ENCODE peak calls at places on chromosomes 11 and 22, in four cellular contexts. One of them, this sample, is unnamed.

GRCh38 chr11:64027619-64028397 is 7.9 kb upstream of the FLRT1 start:
- DNase-seq in osteocyte: no peak
- DNase-seq in psoas muscle: no peak
- DNase-seq in type B pancreatic cell: no peak
- DNase-seq in this sample: no peak

GRCh38 chr11:70537576-70538571 is 139.5 kb downstream of the CTTN start:
- DNase-seq in osteocyte: no peak
- DNase-seq in psoas muscle: peak; percentile 45
- DNase-seq in type B pancreatic cell: no peak
- DNase-seq in this sample: no peak

GRCh38 chr22:36470994-36471331 is 10.5 kb downstream of the TXN2 start:
- DNase-seq in osteocyte: no peak
- DNase-seq in psoas muscle: no peak
- DNase-seq in type B pancreatic cell: no peak
- DNase-seq in this sample: no peak

GRCh38 chr11:17479284-17480214 is 2.9 kb upstream of the ABCC8 start:
- DNase-seq in osteocyte: no peak
- DNase-seq in psoas muscle: no peak
- DNase-seq in type B pancreatic cell: no peak
- DNase-seq in this sample: no peak

GRCh38 chr22:37340331-37341262 is 58.3 kb downstream of the CYTH4 start:
- DNase-seq in osteocyte: no peak
- DNase-seq in psoas muscle: no peak
- DNase-seq in type B pancreatic cell: no peak
- DNase-seq in this sample: no peak

GRCh38 chr22:21445437-21446127 is 21.6 kb upstream of the TMEM191C start:
- DNase-seq in osteocyte: peak; percentile 83
- DNase-seq in psoas muscle: peak; percentile 50
- DNase-seq in type B pancreatic cell: peak; percentile 64
- DNase-seq in this sample: no peak

GRCh38 chr11:29783506-29783905 is 233.3 kb downstream of the KCNA4 start:
- DNase-seq in osteocyte: no peak
- DNase-seq in psoas muscle: no peak
- DNase-seq in type B pancreatic cell: no peak
- DNase-seq in this sample: no peak

GRCh38 chr11:60625262-60625661 is 74.2 kb upstream of the MS4A8 start:
- DNase-seq in osteocyte: no peak
- DNase-seq in psoas muscle: no peak
- DNase-seq in type B pancreatic cell: no peak
- DNase-seq in this sample: no peak

GRCh38 chr22:37486224-37486845 is at the start of gene MFNG:
- DNase-seq in osteocyte: no peak
- DNase-seq in psoas muscle: peak; percentile 80
- DNase-seq in type B pancreatic cell: no peak
- DNase-seq in this sample: no peak

GRCh38 chr11:6734616-6735015 is 37.2 kb downstream of the OR2AG2 start:
- DNase-seq in osteocyte: no peak
- DNase-seq in psoas muscle: no peak
- DNase-seq in type B pancreatic cell: no peak
- DNase-seq in this sample: no peak

GRCh38 chr11:130858215-130858614 is 58.1 kb downstream of the SNX19 start:
- DNase-seq in osteocyte: no peak
- DNase-seq in psoas muscle: no peak
- DNase-seq in type B pancreatic cell: no peak
- DNase-seq in this sample: no peak

GRCh38 chr22:19800761-19801244 is 40.2 kb downstream of the TBX1 start:
- DNase-seq in osteocyte: no peak
- DNase-seq in psoas muscle: peak; percentile 67
- DNase-seq in type B pancreatic cell: no peak
- DNase-seq in this sample: no peak

GRCh38 chr11:67606150-67606476 is 623 bp upstream of the NDUFV1 start:
- DNase-seq in osteocyte: no peak
- DNase-seq in psoas muscle: no peak
- DNase-seq in type B pancreatic cell: no peak
- DNase-seq in this sample: no peak

GRCh38 chr11:64685536-64685935 is 37.5 kb downstream of the NRXN2 start:
- DNase-seq in osteocyte: no peak
- DNase-seq in psoas muscle: no peak
- DNase-seq in type B pancreatic cell: no peak
- DNase-seq in this sample: no peak

GRCh38 chr11:100961633-100962032 is 168.0 kb downstream of the PGR start:
- DNase-seq in osteocyte: no peak
- DNase-seq in psoas muscle: no peak
- DNase-seq in type B pancreatic cell: no peak
- DNase-seq in this sample: no peak

GRCh38 chr22:42719656-42720262 is 911 bp downstream of the A4GALT start:
- DNase-seq in osteocyte: no peak
- DNase-seq in psoas muscle: peak; percentile 51
- DNase-seq in type B pancreatic cell: no peak
- DNase-seq in this sample: no peak

GRCh38 chr11:100576044-100577021 is 110.8 kb upstream of the ARHGAP42 start:
- DNase-seq in osteocyte: no peak
- DNase-seq in psoas muscle: no peak
- DNase-seq in type B pancreatic cell: no peak
- DNase-seq in this sample: no peak

GRCh38 chr11:74685905-74686304 is 45.3 kb downstream of the CHRDL2 start:
- DNase-seq in osteocyte: no peak
- DNase-seq in psoas muscle: peak; percentile 57
- DNase-seq in type B pancreatic cell: no peak
- DNase-seq in this sample: no peak

GRCh38 chr11:106202935-106203620 is 125.6 kb downstream of the AASDHPPT start:
- DNase-seq in osteocyte: no peak
- DNase-seq in psoas muscle: no peak
- DNase-seq in type B pancreatic cell: no peak
- DNase-seq in this sample: no peak

GRCh38 chr11:96303067-96303466 is 39.9 kb downstream of the MAML2 start:
- DNase-seq in osteocyte: no peak
- DNase-seq in psoas muscle: no peak
- DNase-seq in type B pancreatic cell: no peak
- DNase-seq in this sample: no peak

GRCh38 chr11:95850137-95850536 is 59.8 kb downstream of the CEP57 start:
- DNase-seq in osteocyte: no peak
- DNase-seq in psoas muscle: no peak
- DNase-seq in type B pancreatic cell: no peak
- DNase-seq in this sample: no peak

GRCh38 chr11:18706330-18707243 is 8.0 kb downstream of the TMEM86A start:
- DNase-seq in osteocyte: no peak
- DNase-seq in psoas muscle: peak; percentile 77
- DNase-seq in type B pancreatic cell: no peak
- DNase-seq in this sample: no peak

GRCh38 chr11:10946072-10946471 is 88.2 kb upstream of the ZBED5 start:
- DNase-seq in osteocyte: no peak
- DNase-seq in psoas muscle: no peak
- DNase-seq in type B pancreatic cell: no peak
- DNase-seq in this sample: no peak

GRCh38 chr22:50601669-50602337 is 1.2 kb downstream of the MAPK8IP2 start:
- DNase-seq in osteocyte: no peak
- DNase-seq in psoas muscle: no peak
- DNase-seq in type B pancreatic cell: no peak
- DNase-seq in this sample: no peak

GRCh38 chr11:16000065-16000464 is 356.3 kb downstream of the SOX6 start:
- DNase-seq in osteocyte: no peak
- DNase-seq in psoas muscle: no peak
- DNase-seq in type B pancreatic cell: no peak
- DNase-seq in this sample: no peak

GRCh38 chr11:123608945-123609344 is 45.5 kb downstream of the SCN3B start:
- DNase-seq in osteocyte: no peak
- DNase-seq in psoas muscle: no peak
- DNase-seq in type B pancreatic cell: no peak
- DNase-seq in this sample: no peak

GRCh38 chr22:40107756-40108437 is 69.8 kb upstream of the TNRC6B start:
- DNase-seq in osteocyte: no peak
- DNase-seq in psoas muscle: no peak
- DNase-seq in type B pancreatic cell: no peak
- DNase-seq in this sample: no peak

GRCh38 chr11:64894070-64894811 is 15.8 kb upstream of the EHD1 start:
- DNase-seq in osteocyte: peak; percentile 92
- DNase-seq in psoas muscle: peak; percentile 94
- DNase-seq in type B pancreatic cell: peak; percentile 88
- DNase-seq in this sample: peak; percentile 90

GRCh38 chr22:47676685-47677084 is 914.2 kb downstream of the TBC1D22A start:
- DNase-seq in osteocyte: no peak
- DNase-seq in psoas muscle: no peak
- DNase-seq in type B pancreatic cell: peak; percentile 29
- DNase-seq in this sample: no peak

DNA sequence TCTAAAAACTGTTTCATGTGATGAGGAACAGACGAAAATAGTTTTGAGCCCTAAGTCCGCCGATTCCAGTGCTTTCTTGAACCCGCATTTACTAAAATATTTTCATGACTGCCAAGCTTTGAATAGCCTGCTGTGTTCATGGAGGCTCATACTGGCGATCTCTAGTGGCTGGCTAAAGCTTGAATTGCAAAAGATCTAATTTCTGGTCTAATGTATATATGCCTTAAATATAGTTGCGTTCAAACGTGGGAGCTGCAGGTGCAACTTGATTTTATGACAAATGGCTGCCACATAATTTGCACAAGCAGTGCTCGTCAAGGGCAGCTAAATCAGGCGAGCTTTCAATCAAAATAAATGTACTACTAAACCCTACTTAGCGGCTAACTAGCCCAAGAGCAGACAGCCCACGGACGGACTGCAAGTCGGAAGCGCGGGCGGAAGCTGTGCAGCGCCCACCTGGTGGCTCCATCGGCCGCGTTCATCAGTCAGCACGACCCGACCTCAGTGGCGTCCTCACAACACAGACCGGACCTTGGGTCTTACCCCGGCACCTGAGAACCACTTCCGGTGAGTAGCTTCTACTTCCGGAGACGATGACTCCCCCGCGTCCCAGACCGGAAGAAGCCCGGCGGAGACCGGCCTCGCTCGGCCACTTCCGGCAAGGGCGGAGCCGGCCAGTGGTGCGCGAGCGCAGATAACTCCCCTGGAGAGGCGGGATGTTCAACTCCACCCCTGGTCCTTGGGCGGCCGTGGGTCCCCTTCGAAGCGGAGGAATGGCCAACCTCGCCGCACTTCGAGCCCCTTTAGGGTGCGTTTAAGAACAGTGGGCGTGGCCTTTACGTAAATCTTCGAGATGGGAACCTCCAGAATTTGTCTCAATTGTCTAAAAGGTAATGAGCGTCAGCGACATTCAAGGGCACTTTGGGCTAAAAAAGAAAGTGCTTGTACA is 6.1 kb downstream of the RPL27A start:
- DNase-seq in osteocyte: peak; percentile 96
- DNase-seq in psoas muscle: peak; percentile 98
- DNase-seq in type B pancreatic cell: peak; percentile 92
- DNase-seq in this sample: peak; percentile 77
- TF ChIP-seq CTCF in osteocyte: peak; percentile 24
- TF ChIP-seq CTCF in psoas muscle: peak; percentile 24
- TF ChIP-seq CTCF in type B pancreatic cell: no peak
- TF ChIP-seq CTCF in this sample: no peak

DNA sequence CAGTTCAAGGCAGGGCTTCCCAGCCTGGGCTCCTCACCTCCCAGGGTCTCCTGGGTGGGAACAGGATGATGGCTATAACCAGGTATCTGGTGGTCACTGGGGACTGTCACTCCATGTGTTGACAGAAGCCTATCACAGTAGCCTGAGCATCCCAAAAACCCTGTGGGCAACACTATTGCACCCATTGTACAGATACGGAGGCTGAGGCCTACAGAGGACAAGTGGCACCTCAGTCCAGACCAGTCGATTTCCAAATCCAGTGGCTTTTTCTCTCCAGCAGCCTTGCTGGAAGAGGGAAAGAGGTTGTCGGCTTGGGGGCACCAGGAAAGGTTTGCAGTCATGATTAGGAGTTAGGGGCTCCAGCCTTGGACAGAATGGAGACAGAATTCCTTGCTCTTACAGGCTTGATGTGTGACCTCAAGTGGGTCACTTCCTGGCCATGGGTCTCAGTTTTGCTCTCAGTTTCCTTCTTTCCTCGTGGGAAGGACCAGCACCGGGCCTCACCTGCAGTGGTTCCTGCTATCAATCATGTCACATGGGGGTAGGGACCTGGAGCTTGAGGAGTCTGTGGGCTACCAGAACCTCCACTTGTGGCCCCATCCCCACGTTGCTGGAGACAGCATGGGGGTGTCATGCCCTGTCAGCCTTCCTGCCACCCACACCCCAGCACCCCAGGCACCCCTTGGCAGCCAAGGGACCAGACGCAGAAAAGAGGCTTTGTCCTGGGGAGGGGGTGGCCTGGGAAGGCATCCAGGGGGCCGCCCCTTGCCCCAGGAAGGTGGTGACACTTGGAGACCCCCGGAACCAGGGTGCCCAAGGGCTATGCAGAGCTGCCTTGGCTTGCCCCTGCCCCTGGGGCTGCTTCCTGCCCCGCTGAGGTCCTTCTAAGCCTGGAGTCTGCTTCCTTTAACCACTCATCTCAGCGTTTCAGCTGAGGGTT is 2.1 kb downstream of the EMID1 start:
- DNase-seq in osteocyte: no peak
- DNase-seq in psoas muscle: no peak
- DNase-seq in type B pancreatic cell: no peak
- DNase-seq in this sample: no peak
- TF ChIP-seq CTCF in osteocyte: no peak
- TF ChIP-seq CTCF in psoas muscle: no peak
- TF ChIP-seq CTCF in type B pancreatic cell: no peak
- TF ChIP-seq CTCF in this sample: no peak

DNA sequence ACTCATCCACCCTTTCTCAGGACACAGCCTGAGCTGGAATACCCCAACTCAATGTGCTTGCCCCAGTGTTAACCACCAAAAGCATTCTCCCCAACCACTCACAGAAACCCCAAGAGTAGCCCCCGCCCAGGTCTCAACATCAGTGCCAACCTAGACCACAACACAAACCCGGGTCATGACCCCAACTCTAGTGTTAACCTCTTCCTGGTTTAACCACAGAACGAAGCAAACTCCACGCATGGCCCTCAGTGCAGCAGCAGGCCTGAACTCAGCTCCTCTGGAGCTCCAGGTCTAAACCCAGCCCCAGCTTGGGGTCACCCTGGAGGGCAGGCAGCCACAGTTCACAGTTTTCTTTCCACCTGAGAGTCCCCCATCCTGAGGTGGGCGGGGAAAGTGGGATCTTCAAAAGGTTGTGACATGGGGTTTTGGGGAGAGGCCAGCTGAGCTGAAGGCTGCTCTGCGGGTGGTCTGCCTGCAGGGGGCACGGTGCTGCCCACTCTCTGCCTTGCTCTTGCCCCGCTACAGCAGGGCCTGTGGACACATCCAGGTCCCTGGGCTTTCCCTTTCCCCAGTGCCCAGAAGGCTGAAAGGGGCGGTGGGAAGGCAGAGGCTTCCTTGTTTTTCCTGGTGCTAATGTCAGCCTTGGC is 37.9 kb downstream of the NECTIN1 start:
- DNase-seq in osteocyte: no peak
- DNase-seq in psoas muscle: no peak
- DNase-seq in type B pancreatic cell: no peak
- DNase-seq in this sample: no peak
- TF ChIP-seq CTCF in osteocyte: no peak
- TF ChIP-seq CTCF in psoas muscle: no peak
- TF ChIP-seq CTCF in type B pancreatic cell: no peak
- TF ChIP-seq CTCF in this sample: no peak

DNA sequence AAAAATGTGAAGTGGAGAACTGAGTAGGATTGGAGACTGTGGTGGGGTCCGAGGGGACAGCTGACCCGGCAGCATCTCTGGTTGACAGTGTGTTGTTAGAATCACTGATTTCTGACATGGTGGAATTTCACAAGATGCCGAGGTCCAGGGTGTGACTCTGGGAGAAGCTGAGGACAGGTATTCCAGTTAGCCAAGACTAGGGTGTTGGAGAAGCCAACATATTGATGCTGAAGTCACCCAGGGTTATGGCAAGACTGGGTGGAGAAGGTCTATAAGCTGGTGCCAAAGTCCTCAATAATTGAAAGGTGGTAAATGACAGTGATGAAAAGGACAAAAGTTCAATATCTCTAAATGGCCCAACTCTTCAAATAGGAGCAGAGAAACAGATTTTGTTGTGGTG is 86.1 kb downstream of the ME3 start:
- DNase-seq in osteocyte: no peak
- DNase-seq in psoas muscle: no peak
- DNase-seq in type B pancreatic cell: no peak
- DNase-seq in this sample: no peak
- TF ChIP-seq CTCF in osteocyte: no peak
- TF ChIP-seq CTCF in psoas muscle: no peak
- TF ChIP-seq CTCF in type B pancreatic cell: no peak
- TF ChIP-seq CTCF in this sample: no peak

This sample was measured in omental fat pad.